ENCODE peak calls at places on chromosomes 11 and 22, in ten cellular contexts. E is HCT116; V is Peyer's patch; H is CD8-positive, alpha-beta T cell; M is colonic mucosa; D is A549; R is cardiac muscle cell; B is CD4-positive, alpha-beta T cell; U is neural progenitor cell; X is right lobe of liver. G is an unnamed sample.

GRCh38 chr11:68012044-68012842 is 2.1 kb downstream of the ALDH3B1 start:
- DNase-seq in E (no peak), V (no peak), H (no peak), M (no peak), D (peak; percentile 88), R (no peak), B (no peak), U (no peak), X (no peak), G (no peak)

GRCh38 chr22:43534916-43535315 is 123.1 kb downstream of the MPPED1 start:
- DNase-seq in E (no peak), V (no peak), H (no peak), M (no peak), D (no peak), R (no peak), B (no peak), U (no peak), X (peak; percentile 18), G (no peak)

GRCh38 chr11:113023228-113023627 is 62.0 kb downstream of the NCAM1 start:
- DNase-seq in E (no peak), V (no peak), H (no peak), M (no peak), D (no peak), R (no peak), B (no peak), U (no peak), X (no peak), G (no peak)

GRCh38 chr11:22192642-22193347 is at the start of gene ANO5:
- DNase-seq in E (no peak), V (no peak), H (no peak), M (peak; percentile 88), D (peak; percentile 73), R (peak; percentile 80), B (no peak), U (peak; percentile 87), X (peak; percentile 91), G (peak; percentile 81)

GRCh38 chr22:41449321-41449720 is 2.7 kb upstream of the TOB2 start:
- DNase-seq in E (no peak), V (no peak), H (no peak), M (no peak), D (no peak), R (no peak), B (no peak), U (no peak), X (peak; percentile 26), G (no peak)

GRCh38 chr11:89203814-89204213 is 26.1 kb downstream of the TYR start:
- DNase-seq in E (no peak), V (no peak), H (no peak), M (no peak), D (no peak), R (no peak), B (no peak), U (peak; percentile 6), X (no peak), G (no peak)

GRCh38 chr11:2664886-2665746 is 34.7 kb downstream of the KCNQ1OT1 start:
- DNase-seq in E (no peak), V (no peak), H (no peak), M (no peak), D (no peak), R (no peak), B (no peak), U (no peak), X (no peak), G (peak; percentile 53)

GRCh38 chr11:45921561-45922424 is 663 bp upstream of the LARGE2 start:
- DNase-seq in E (no peak), V (peak; percentile 58), H (no peak), M (peak; percentile 68), D (no peak), R (peak; percentile 55), B (no peak), U (peak; percentile 88), X (peak; percentile 66), G (peak; percentile 63)

GRCh38 chr11:15969281-15969680 is 387.1 kb downstream of the SOX6 start:
- DNase-seq in E (no peak), V (no peak), H (no peak), M (peak; percentile 43), D (peak; percentile 74), R (peak; percentile 54), B (no peak), U (no peak), X (peak; percentile 62), G (peak; percentile 76)

GRCh38 chr22:46289244-46289891 is 7.3 kb upstream of the GTSE1 start:
- DNase-seq in E (no peak), V (no peak), H (no peak), M (no peak), D (no peak), R (no peak), B (no peak), U (no peak), X (no peak), G (no peak)

DNA sequence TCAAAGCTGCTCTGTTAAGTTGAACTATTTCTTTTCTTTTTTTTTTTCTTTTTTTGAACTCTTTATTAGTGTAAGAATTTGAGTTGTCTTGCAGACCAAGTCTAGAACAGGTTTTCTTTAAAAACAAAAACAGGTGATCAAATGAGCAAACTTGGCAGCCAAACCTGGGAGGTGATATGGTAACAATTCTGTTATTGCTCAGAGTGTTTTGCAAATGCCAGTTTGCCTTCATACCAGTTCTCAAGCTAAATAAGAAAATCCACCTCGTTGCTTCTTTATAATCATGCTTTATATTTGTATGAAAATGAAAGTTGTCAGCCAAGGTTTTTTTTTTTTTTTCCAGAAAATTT is 76.9 kb downstream of the DEPDC5 start:
- DNase-seq in E (no peak), V (no peak), H (no peak), M (no peak), D (no peak), R (no peak), B (no peak), U (no peak), X (no peak), G (no peak)
- H3K27ac ChIP-seq in E (peak overlapping the region; percentile 68), V (no peak overlapping the region), H (no peak overlapping the region), M (no peak overlapping the region), D (no peak overlapping the region), R (no peak overlapping the region), B (no peak overlapping the region), U (no peak overlapping the region), X (no peak overlapping the region), G (no peak overlapping the region)

GRCh38 chr22:50612168-50612714 is 11.6 kb downstream of the MAPK8IP2 start:
- DNase-seq in E (no peak), V (no peak), H (no peak), M (no peak), D (no peak), R (no peak), B (no peak), U (no peak), X (no peak), G (no peak)

GRCh38 chr22:50611341-50612060 is 10.9 kb downstream of the MAPK8IP2 start:
- DNase-seq in E (no peak), V (no peak), H (no peak), M (no peak), D (no peak), R (no peak), B (no peak), U (no peak), X (no peak), G (no peak)

GRCh38 chr22:50610581-50610980 is 10.0 kb downstream of the MAPK8IP2 start:
- DNase-seq in E (no peak), V (no peak), H (no peak), M (no peak), D (no peak), R (no peak), B (no peak), U (no peak), X (no peak), G (no peak)

GRCh38 chr22:50612715-50613221 is 12.2 kb downstream of the MAPK8IP2 start:
- DNase-seq in E (no peak), V (no peak), H (no peak), M (peak; percentile 71), D (no peak), R (no peak), B (no peak), U (peak; percentile 52), X (no peak), G (no peak)

GRCh38 chr22:50613291-50613981 is 12.8 kb downstream of the MAPK8IP2 start:
- DNase-seq in E (peak; percentile 68), V (no peak), H (no peak), M (peak; percentile 90), D (no peak), R (peak; percentile 13), B (no peak), U (no peak), X (peak; percentile 91), G (no peak)
- TF ChIP-seq CTCF in E (peak; percentile 46), V (no peak), H (no peak), M (no peak), D (no peak), R (no peak), B (no peak), U (no peak), X (no peak), G (no peak)

DNA sequence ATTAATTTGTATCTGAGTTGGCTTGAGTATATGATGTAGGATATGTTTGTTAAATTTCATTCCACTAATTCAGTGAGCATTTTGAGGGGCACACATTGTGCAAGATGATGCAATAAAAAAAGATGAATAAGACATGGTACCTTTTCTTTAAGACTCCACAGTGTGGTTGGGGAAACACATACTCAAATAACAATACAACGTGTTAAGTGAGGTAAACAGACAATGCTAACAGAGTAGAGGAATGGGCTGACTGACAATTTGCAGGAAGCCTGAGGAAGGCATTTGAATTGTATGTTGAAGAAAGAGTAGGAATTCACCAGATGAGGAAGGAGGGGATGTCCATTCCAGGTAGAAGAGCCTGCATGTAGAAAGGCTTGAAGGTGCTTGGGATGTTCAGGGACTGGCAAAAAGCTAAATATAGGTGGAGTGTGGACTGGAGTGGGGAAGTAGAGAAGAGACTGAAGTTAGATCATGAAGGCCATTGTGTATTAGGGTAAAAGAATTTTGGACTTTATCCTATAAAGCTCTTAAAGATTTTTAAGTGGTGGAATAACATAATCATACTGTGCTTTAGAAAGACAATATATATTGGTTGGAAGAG is 6.8 kb downstream of the RNF169 start:
- DNase-seq in E (no peak), V (no peak), H (no peak), M (no peak), D (no peak), R (no peak), B (no peak), U (no peak), X (no peak), G (no peak)
- H3K27ac ChIP-seq in E (no peak overlapping the region), V (no peak overlapping the region), H (no peak overlapping the region), M (no peak overlapping the region), D (peak overlapping the region; percentile 60), R (no peak overlapping the region), B (no peak overlapping the region), U (no peak overlapping the region), X (no peak overlapping the region), G (no peak overlapping the region)

DNA sequence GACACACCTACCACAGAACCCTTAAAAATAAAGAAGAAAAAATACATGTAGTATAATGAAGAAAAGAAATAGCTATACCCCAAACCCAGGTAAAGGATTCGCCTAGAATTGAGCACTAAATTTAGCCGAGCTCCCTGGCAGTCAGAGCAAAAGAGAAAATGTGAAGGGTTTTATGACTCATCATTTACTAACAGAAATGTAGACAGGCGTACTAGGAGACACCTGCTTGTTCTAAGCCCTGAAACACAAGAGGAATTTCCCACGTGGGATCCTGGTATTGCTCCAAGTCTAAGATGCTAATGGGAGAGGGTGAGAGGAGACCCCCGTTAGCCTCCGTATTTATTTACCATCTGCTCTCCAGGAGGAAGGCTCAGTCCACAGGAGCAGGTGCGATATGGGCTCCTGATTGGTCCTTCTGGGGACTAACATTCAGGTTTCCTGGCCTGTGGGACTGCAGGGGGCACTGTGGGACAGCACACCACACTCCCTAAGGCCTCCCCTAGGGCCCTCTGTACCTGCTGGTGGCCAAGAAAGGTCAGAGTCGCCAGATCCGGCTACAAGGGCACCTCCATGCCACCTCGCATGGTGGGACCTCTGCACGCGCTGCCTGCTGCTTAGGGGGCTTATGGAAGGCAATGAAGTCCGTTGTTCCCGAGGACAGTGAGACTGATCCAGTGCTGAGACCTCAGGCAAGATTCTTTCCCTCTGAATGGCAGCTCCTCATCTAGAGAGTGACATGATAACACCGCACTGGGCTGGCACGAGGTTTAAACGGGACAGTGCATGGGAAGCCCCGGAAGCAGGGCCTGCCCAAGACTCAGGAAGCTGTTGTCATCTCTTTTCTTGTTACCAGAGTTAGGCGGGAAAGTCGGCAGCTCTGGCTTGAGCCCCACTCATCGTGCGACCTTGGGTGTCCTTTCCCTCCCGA is 25.8 kb downstream of the KCNC1 start:
- DNase-seq in E (peak; percentile 51), V (no peak), H (no peak), M (peak; percentile 66), D (peak; percentile 57), R (peak; percentile 78), B (no peak), U (peak; percentile 88), X (peak; percentile 78), G (no peak)
- TF ChIP-seq CTCF in E (peak; percentile 72), V (no peak), H (no peak), M (peak; percentile 50), D (peak; percentile 39), R (peak; percentile 72), B (no peak), U (peak; percentile 84), X (peak; percentile 86), G (peak; percentile 43)